ENCODE peak calls at places on chromosomes 2 and 18, in ten cellular contexts. G is stimulated activated CD8-positive, alpha-beta memory T cell treated with anti-CD3 and anti-CD28 coated beads, Interleukin-15, amount 100 ng/mL, for 48 hours; C is SIG-M5; P is head of caudate nucleus; Y is Daoy; T is GF-D8; D is Right ventricle myocardium superior; W is HCT116; K is NCI-H1436; Q is iris pigment epithelial cell. Z is an unnamed sample.

GRCh38 chr18:44298566-44298965 is 382.1 kb upstream of the SETBP1 start:
- DNase-seq in G (no peak), C (no peak), P (no peak), Y (no peak), T (no peak), D (no peak), W (no peak), K (no peak), Q (no peak), Z (no peak)

GRCh38 chr2:50591642-50592041 is 440.3 kb downstream of the NRXN1 start:
- DNase-seq in G (no peak), C (no peak), P (peak), Y (no peak), T (no peak), D (peak), W (no peak), K (no peak), Q (no peak), Z (no peak)

GRCh38 chr18:35131387-35132283 is 90.4 kb downstream of the MAPRE2 start:
- DNase-seq in G (no peak), C (no peak), P (peak), Y (no peak), T (no peak), D (no peak), W (no peak), K (no peak), Q (no peak), Z (no peak)

GRCh38 chr2:229042349-229042748 is 228.7 kb downstream of the PID1 start:
- DNase-seq in G (no peak), C (no peak), P (no peak), Y (no peak), T (no peak), D (no peak), W (no peak), K (no peak), Q (no peak), Z (no peak)

GRCh38 chr2:112199188-112199587 is 55.7 kb downstream of the ZC3H8 start:
- DNase-seq in G (no peak), C (no peak), P (no peak), Y (no peak), T (no peak), D (no peak), W (no peak), K (no peak), Q (no peak), Z (no peak)

GRCh38 chr2:86634352-86634751 is 10.7 kb upstream of the RNF103 start:
- DNase-seq in G (no peak), C (no peak), P (no peak), Y (no peak), T (no peak), D (no peak), W (no peak), K (no peak), Q (no peak), Z (no peak)

GRCh38 chr2:6934758-6935638 is 17.8 kb downstream of the RNF144A start:
- DNase-seq in G (no peak), C (no peak), P (no peak), Y (no peak), T (peak), D (no peak), W (no peak), K (no peak), Q (no peak), Z (no peak)

GRCh38 chr2:75790121-75790520 is 79.4 kb upstream of the GCFC2 start:
- DNase-seq in G (no peak), C (no peak), P (no peak), Y (no peak), T (no peak), D (no peak), W (no peak), K (no peak), Q (no peak), Z (no peak)